ENCODE peak calls at places on chromosomes 12 and 14, in six cellular contexts. D, C, T, W, B and F are unnamed samples.

GRCh38 chr14:42480235-42480634 is 873.6 kb downstream of the LRFN5 start:
- DNase-seq in B (no peak), T (peak), C (no peak), D (no peak), W (no peak), F (no peak)

GRCh38 chr12:91361864-91362263 is 179.2 kb upstream of the DCN start:
- DNase-seq in B (peak), T (peak), C (no peak), D (peak), W (peak), F (no peak)

GRCh38 chr12:13727707-13728147 is 253.7 kb downstream of the GRIN2B start:
- DNase-seq in W (no peak), D (no peak), C (no peak), T (no peak), B (no peak), F (no peak)

GRCh38 chr12:77122236-77122635 is 56.9 kb upstream of the E2F7 start:
- DNase-seq in C (no peak), T (no peak), D (no peak), B (peak), W (peak), F (no peak)

GRCh38 chr12:8785499-8785898 is 36.9 kb upstream of the A2ML1 start:
- DNase-seq in T (no peak), D (no peak), W (no peak), C (no peak), B (no peak), F (no peak)

GRCh38 chr14:22122227-22123187 is 448.9 kb upstream of the OR4E1 start:
- DNase-seq in D (peak), C (no peak), W (no peak), T (no peak), B (no peak), F (no peak)

GRCh38 chr14:45811155-45811554 is 558.2 kb upstream of the MIS18BP1 start:
- DNase-seq in C (no peak), T (peak), B (no peak), W (no peak), D (no peak), F (no peak)

GRCh38 chr14:63717704-63718103 is 10.2 kb downstream of the SGPP1 start:
- DNase-seq in C (no peak), D (peak), T (peak), B (no peak), W (peak), F (no peak)

GRCh38 chr12:20490213-20490612 is 121.9 kb downstream of the PDE3A start:
- DNase-seq in B (peak), C (no peak), W (no peak), T (no peak), D (no peak), F (no peak)

GRCh38 chr12:93825501-93825888 is 148.3 kb downstream of the CRADD start:
- DNase-seq in D (no peak), T (no peak), W (no peak), C (no peak), B (no peak), F (no peak)

GRCh38 chr12:13534242-13534641 is 337.7 kb downstream of the EMP1 start:
- DNase-seq in T (no peak), W (no peak), D (no peak), B (no peak), C (no peak), F (no peak)

GRCh38 chr12:99611117-99611516 is 36.4 kb upstream of the GARIN6 start:
- DNase-seq in T (no peak), B (no peak), C (no peak), D (no peak), W (peak), F (no peak)

GRCh38 chr12:57261385-57261784 is 10.4 kb upstream of the STAC3 start:
- DNase-seq in W (no peak), C (no peak), T (no peak), B (no peak), D (no peak), F (no peak)

GRCh38 chr14:91367173-91368171 is 50.1 kb downstream of the CCDC88C start:
- DNase-seq in T (peak), D (peak), B (no peak), C (no peak), W (peak), F (no peak)

GRCh38 chr12:132197581-132198281 is 53.5 kb downstream of the NOC4L start:
- DNase-seq in W (no peak), C (no peak), B (no peak), T (no peak), D (no peak), F (no peak)

GRCh38 chr12:52232233-52232915 is 669 bp upstream of the KRT7 start:
- DNase-seq in T (no peak), B (no peak), D (no peak), W (no peak), C (no peak), F (no peak)

GRCh38 chr12:3015356-3015755 is 56.2 kb downstream of the TEAD4 start:
- DNase-seq in W (no peak), D (no peak), T (no peak), B (no peak), C (no peak), F (no peak)

GRCh38 chr14:65128096-65128495 is 25.8 kb upstream of the MAX start:
- DNase-seq in T (no peak), B (no peak), C (no peak), W (no peak), D (no peak), F (no peak)

GRCh38 chr14:20498622-20499021 is 6.7 kb upstream of the RNASE10 start:
- DNase-seq in T (no peak), D (no peak), C (no peak), W (no peak), B (no peak), F (no peak)

GRCh38 chr12:41979574-41979973 is 165.1 kb downstream of the GXYLT1 start:
- DNase-seq in D (no peak), T (no peak), B (no peak), W (no peak), C (no peak), F (no peak)

GRCh38 chr12:96208801-96209534 is 14.8 kb downstream of the ELK3 start:
- DNase-seq in W (no peak), B (no peak), C (no peak), T (no peak), D (no peak), F (no peak)

GRCh38 chr12:77115471-77115870 is 50.1 kb upstream of the E2F7 start:
- DNase-seq in W (no peak), T (no peak), B (no peak), D (no peak), C (no peak), F (no peak)

GRCh38 chr12:6438345-6438744 is 6.4 kb upstream of the CD27 start:
- DNase-seq in C (no peak), T (no peak), D (no peak), W (no peak), B (no peak), F (no peak)

GRCh38 chr12:112939761-112940357 is 1.6 kb downstream of the OAS3 start:
- DNase-seq in W (no peak), C (no peak), D (no peak), T (peak), B (no peak), F (no peak)

GRCh38 chr14:55599250-55599879 is 19.4 kb downstream of the KTN1 start:
- DNase-seq in D (no peak), T (no peak), C (peak), W (no peak), B (no peak), F (no peak)

GRCh38 chr12:109291531-109292341 is 17.3 kb downstream of the FOXN4 start:
- DNase-seq in D (no peak), B (peak), W (no peak), C (peak), T (no peak), F (peak)

GRCh38 chr14:58280954-58281787 is 17.2 kb upstream of the ARID4A start:
- DNase-seq in D (peak), B (peak), T (peak), W (peak), C (peak), F (no peak)

GRCh38 chr14:77186911-77187648 is 5.5 kb downstream of the TMEM63C start:
- DNase-seq in W (peak), B (peak), D (no peak), T (no peak), C (no peak), F (no peak)